ENCODE peak calls at places on chromosomes 6 and 20, in five cellular contexts. One of them, this sample, is unnamed.

GRCh38 chr20:58693226-58694006 is 816 bp downstream of the NPEPL1 start:
- DNase-seq in choroid plexus epithelial cell: no peak
- DNase-seq in left lung: no peak
- DNase-seq in astrocyte of the cerebellum: no peak
- DNase-seq in lung: no peak
- DNase-seq in this sample: peak

GRCh38 chr6:67133973-67134372 is 1426.9 kb upstream of the EYS start:
- DNase-seq in choroid plexus epithelial cell: no peak
- DNase-seq in left lung: no peak
- DNase-seq in astrocyte of the cerebellum: no peak
- DNase-seq in lung: no peak
- DNase-seq in this sample: no peak

GRCh38 chr6:140784573-140784972 is 1348.2 kb upstream of the GJE1 start:
- DNase-seq in choroid plexus epithelial cell: peak
- DNase-seq in left lung: no peak
- DNase-seq in astrocyte of the cerebellum: no peak
- DNase-seq in lung: no peak
- DNase-seq in this sample: peak

GRCh38 chr6:129773304-129773703 is 63.3 kb upstream of the ARHGAP18 start:
- DNase-seq in choroid plexus epithelial cell: no peak
- DNase-seq in left lung: no peak
- DNase-seq in astrocyte of the cerebellum: no peak
- DNase-seq in lung: no peak
- DNase-seq in this sample: no peak

GRCh38 chr6:89818977-89819335 is 638 bp downstream of the MDN1 start:
- DNase-seq in choroid plexus epithelial cell: peak
- DNase-seq in left lung: no peak
- DNase-seq in astrocyte of the cerebellum: no peak
- DNase-seq in lung: peak
- DNase-seq in this sample: peak

GRCh38 chr20:39857188-39857587 is 831.8 kb downstream of the MAFB start:
- DNase-seq in choroid plexus epithelial cell: no peak
- DNase-seq in left lung: no peak
- DNase-seq in astrocyte of the cerebellum: no peak
- DNase-seq in lung: no peak
- DNase-seq in this sample: peak

GRCh38 chr6:23180504-23181293 is 611.3 kb downstream of the HDGFL1 start:
- DNase-seq in choroid plexus epithelial cell: peak
- DNase-seq in left lung: peak
- DNase-seq in astrocyte of the cerebellum: peak
- DNase-seq in lung: peak
- DNase-seq in this sample: peak

GRCh38 chr6:73942581-73942980 is 246.6 kb downstream of the CD109 start:
- DNase-seq in choroid plexus epithelial cell: peak
- DNase-seq in left lung: no peak
- DNase-seq in astrocyte of the cerebellum: no peak
- DNase-seq in lung: no peak
- DNase-seq in this sample: peak

GRCh38 chr20:44658810-44659209 is 7.3 kb upstream of the ADA start:
- DNase-seq in choroid plexus epithelial cell: no peak
- DNase-seq in left lung: no peak
- DNase-seq in astrocyte of the cerebellum: no peak
- DNase-seq in lung: no peak
- DNase-seq in this sample: no peak

GRCh38 chr6:81304486-81304885 is 448.0 kb downstream of the TENT5A start:
- DNase-seq in choroid plexus epithelial cell: peak
- DNase-seq in left lung: no peak
- DNase-seq in astrocyte of the cerebellum: no peak
- DNase-seq in lung: no peak
- DNase-seq in this sample: no peak

GRCh38 chr6:25519856-25520255 is 132.2 kb upstream of the SCGN start:
- DNase-seq in choroid plexus epithelial cell: peak
- DNase-seq in left lung: no peak
- DNase-seq in astrocyte of the cerebellum: no peak
- DNase-seq in lung: no peak
- DNase-seq in this sample: peak

GRCh38 chr20:51687071-51687470 is 81.1 kb downstream of the ATP9A start:
- DNase-seq in choroid plexus epithelial cell: peak
- DNase-seq in left lung: no peak
- DNase-seq in astrocyte of the cerebellum: no peak
- DNase-seq in lung: no peak
- DNase-seq in this sample: no peak

GRCh38 chr6:10591411-10592160 is 70.4 kb downstream of the GCNT2 start:
- DNase-seq in choroid plexus epithelial cell: no peak
- DNase-seq in left lung: no peak
- DNase-seq in astrocyte of the cerebellum: no peak
- DNase-seq in lung: no peak
- DNase-seq in this sample: no peak

GRCh38 chr20:46010491-46011405 is 2.0 kb downstream of the MMP9 start:
- DNase-seq in choroid plexus epithelial cell: no peak
- DNase-seq in left lung: no peak
- DNase-seq in astrocyte of the cerebellum: no peak
- DNase-seq in lung: no peak
- DNase-seq in this sample: no peak

GRCh38 chr20:35626386-35627001 is 10.9 kb downstream of the SPAG4 start:
- DNase-seq in choroid plexus epithelial cell: no peak
- DNase-seq in left lung: no peak
- DNase-seq in astrocyte of the cerebellum: no peak
- DNase-seq in lung: no peak
- DNase-seq in this sample: no peak

GRCh38 chr6:33571637-33572316 is 8.3 kb downstream of the BAK1 start:
- DNase-seq in choroid plexus epithelial cell: peak
- DNase-seq in left lung: no peak
- DNase-seq in astrocyte of the cerebellum: no peak
- DNase-seq in lung: no peak
- DNase-seq in this sample: no peak

GRCh38 chr20:16574656-16575355 is 1.6 kb upstream of the KIF16B start:
- DNase-seq in choroid plexus epithelial cell: peak
- DNase-seq in left lung: peak
- DNase-seq in astrocyte of the cerebellum: no peak
- DNase-seq in lung: peak
- DNase-seq in this sample: peak

GRCh38 chr6:69895396-69895795 is 29.0 kb downstream of the COL19A1 start:
- DNase-seq in choroid plexus epithelial cell: no peak
- DNase-seq in left lung: no peak
- DNase-seq in astrocyte of the cerebellum: no peak
- DNase-seq in lung: no peak
- DNase-seq in this sample: no peak

GRCh38 chr20:48563191-48563884 is 264.5 kb downstream of the PREX1 start:
- DNase-seq in choroid plexus epithelial cell: no peak
- DNase-seq in left lung: no peak
- DNase-seq in astrocyte of the cerebellum: no peak
- DNase-seq in lung: no peak
- DNase-seq in this sample: no peak

GRCh38 chr20:59195316-59195993 is 31.8 kb downstream of the ZNF831 start:
- DNase-seq in choroid plexus epithelial cell: no peak
- DNase-seq in left lung: no peak
- DNase-seq in astrocyte of the cerebellum: no peak
- DNase-seq in lung: no peak
- DNase-seq in this sample: no peak

GRCh38 chr20:26207237-26207966 is 510.7 kb upstream of the ZNF337 start:
- DNase-seq in choroid plexus epithelial cell: no peak
- DNase-seq in left lung: no peak
- DNase-seq in astrocyte of the cerebellum: no peak
- DNase-seq in lung: no peak
- DNase-seq in this sample: no peak

GRCh38 chr6:151005896-151006632 is 140.6 kb downstream of the MTHFD1L start:
- DNase-seq in choroid plexus epithelial cell: no peak
- DNase-seq in left lung: no peak
- DNase-seq in astrocyte of the cerebellum: no peak
- DNase-seq in lung: no peak
- DNase-seq in this sample: no peak

GRCh38 chr6:31968791-31969711 is 2.9 kb downstream of the DXO start:
- DNase-seq in choroid plexus epithelial cell: no peak
- DNase-seq in left lung: no peak
- DNase-seq in astrocyte of the cerebellum: no peak
- DNase-seq in lung: no peak
- DNase-seq in this sample: no peak

GRCh38 chr20:59048681-59049030 is 6.1 kb upstream of the PRELID3B start:
- DNase-seq in choroid plexus epithelial cell: no peak
- DNase-seq in left lung: no peak
- DNase-seq in astrocyte of the cerebellum: no peak
- DNase-seq in lung: no peak
- DNase-seq in this sample: no peak

GRCh38 chr6:27604986-27605385 is 132.1 kb upstream of the ZNF184 start:
- DNase-seq in choroid plexus epithelial cell: peak
- DNase-seq in left lung: no peak
- DNase-seq in astrocyte of the cerebellum: no peak
- DNase-seq in lung: no peak
- DNase-seq in this sample: no peak

GRCh38 chr6:27605401-27606342 is 132.8 kb upstream of the ZNF184 start:
- DNase-seq in choroid plexus epithelial cell: peak
- DNase-seq in left lung: no peak
- DNase-seq in astrocyte of the cerebellum: peak
- DNase-seq in lung: no peak
- DNase-seq in this sample: peak

GRCh38 chr6:27611451-27611850 is 138.5 kb upstream of the ZNF184 start:
- DNase-seq in choroid plexus epithelial cell: no peak
- DNase-seq in left lung: no peak
- DNase-seq in astrocyte of the cerebellum: no peak
- DNase-seq in lung: no peak
- DNase-seq in this sample: no peak

GRCh38 chr6:27608916-27609883 is 136.3 kb upstream of the ZNF184 start:
- DNase-seq in choroid plexus epithelial cell: peak
- DNase-seq in left lung: no peak
- DNase-seq in astrocyte of the cerebellum: no peak
- DNase-seq in lung: peak
- DNase-seq in this sample: peak
- H3K4me3 ChIP-seq in choroid plexus epithelial cell: no peak
- H3K4me3 ChIP-seq in left lung: no peak
- H3K4me3 ChIP-seq in astrocyte of the cerebellum: no peak
- H3K4me3 ChIP-seq in lung: no peak
- H3K4me3 ChIP-seq in this sample: no peak

GRCh38 chr20:63933646-63934045 is 22.6 kb downstream of the UCKL1 start:
- DNase-seq in choroid plexus epithelial cell: no peak
- DNase-seq in left lung: no peak
- DNase-seq in astrocyte of the cerebellum: no peak
- DNase-seq in lung: no peak
- DNase-seq in this sample: no peak

GRCh38 chr20:63931735-63932134 is 24.5 kb downstream of the UCKL1 start:
- DNase-seq in choroid plexus epithelial cell: no peak
- DNase-seq in left lung: no peak
- DNase-seq in astrocyte of the cerebellum: no peak
- DNase-seq in lung: no peak
- DNase-seq in this sample: no peak

GRCh38 chr20:63935447-63935846 is 20.8 kb downstream of the UCKL1 start:
- DNase-seq in choroid plexus epithelial cell: no peak
- DNase-seq in left lung: no peak
- DNase-seq in astrocyte of the cerebellum: no peak
- DNase-seq in lung: no peak
- DNase-seq in this sample: no peak

GRCh38 chr20:63932606-63933160 is 23.5 kb downstream of the UCKL1 start:
- DNase-seq in choroid plexus epithelial cell: no peak
- DNase-seq in left lung: no peak
- DNase-seq in astrocyte of the cerebellum: no peak
- DNase-seq in lung: no peak
- DNase-seq in this sample: no peak

DNA sequence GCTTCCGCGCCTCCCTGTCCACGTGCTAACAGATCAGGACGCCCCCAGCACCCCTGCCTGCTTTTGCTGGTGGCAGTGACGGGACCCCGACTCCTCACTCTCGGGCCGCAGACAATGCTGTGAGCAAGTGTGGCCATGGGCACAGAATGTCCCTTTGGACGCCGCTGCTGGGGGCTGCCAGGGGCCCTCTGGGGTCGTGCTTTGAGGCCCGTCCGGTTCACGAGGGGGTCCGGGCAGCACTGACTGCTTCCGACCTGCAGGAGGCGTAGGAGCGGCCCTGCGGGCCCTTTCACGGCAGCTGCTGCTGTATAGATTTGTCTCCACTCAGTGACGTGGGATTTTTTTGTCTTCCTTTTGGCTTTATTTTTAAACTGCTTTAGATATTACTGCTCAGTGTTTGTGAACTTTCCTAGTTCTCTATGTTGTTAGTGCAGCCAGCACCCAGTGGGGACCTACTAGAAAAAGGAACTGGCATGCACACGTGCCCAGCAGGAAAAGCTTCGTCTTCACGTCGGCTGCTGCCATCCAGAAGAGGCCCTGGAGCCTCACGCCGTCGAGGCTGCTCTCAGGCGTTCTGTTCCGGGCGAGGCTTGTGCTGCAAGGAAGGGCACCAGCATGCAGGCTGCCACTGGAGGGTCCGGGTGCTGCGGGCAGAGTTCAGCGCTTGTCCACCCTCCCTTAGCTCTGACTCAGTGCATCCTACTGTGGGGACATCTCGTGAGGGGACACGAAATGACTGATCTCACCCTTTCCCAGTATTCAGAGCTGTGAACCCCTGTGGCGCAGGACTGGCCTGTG is 21.7 kb downstream of the UCKL1 start:
- DNase-seq in choroid plexus epithelial cell: peak
- DNase-seq in left lung: no peak
- DNase-seq in astrocyte of the cerebellum: no peak
- DNase-seq in lung: no peak
- DNase-seq in this sample: no peak
- TF ChIP-seq CTCF in choroid plexus epithelial cell: peak
- TF ChIP-seq CTCF in left lung: no peak
- TF ChIP-seq CTCF in astrocyte of the cerebellum: peak
- TF ChIP-seq CTCF in lung: no peak
- TF ChIP-seq CTCF in this sample: peak

DNA sequence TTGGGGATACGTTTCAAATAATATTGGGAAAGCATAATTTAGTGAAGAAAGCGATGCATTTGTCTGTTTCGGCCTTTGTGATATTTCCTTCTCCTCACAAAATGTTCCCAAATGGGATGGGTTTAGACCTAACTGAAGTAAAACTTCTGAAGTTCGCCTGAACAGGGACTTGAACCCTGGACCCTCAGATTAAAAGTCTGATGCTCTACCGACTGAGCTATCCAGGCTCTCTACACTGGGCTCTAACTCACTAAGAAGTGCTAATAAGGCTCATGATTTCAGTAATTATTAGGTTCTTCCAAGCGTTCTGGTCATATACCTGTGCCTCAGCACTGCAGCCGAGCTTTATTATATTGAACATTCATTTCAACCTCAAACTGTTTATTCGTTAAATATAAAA is 118.8 kb upstream of the ZNF184 start:
- DNase-seq in choroid plexus epithelial cell: peak
- DNase-seq in left lung: no peak
- DNase-seq in astrocyte of the cerebellum: no peak
- DNase-seq in lung: no peak
- DNase-seq in this sample: no peak
- H3K4me3 ChIP-seq in choroid plexus epithelial cell: peak
- H3K4me3 ChIP-seq in left lung: no peak
- H3K4me3 ChIP-seq in astrocyte of the cerebellum: peak
- H3K4me3 ChIP-seq in lung: no peak
- H3K4me3 ChIP-seq in this sample: peak

DNA sequence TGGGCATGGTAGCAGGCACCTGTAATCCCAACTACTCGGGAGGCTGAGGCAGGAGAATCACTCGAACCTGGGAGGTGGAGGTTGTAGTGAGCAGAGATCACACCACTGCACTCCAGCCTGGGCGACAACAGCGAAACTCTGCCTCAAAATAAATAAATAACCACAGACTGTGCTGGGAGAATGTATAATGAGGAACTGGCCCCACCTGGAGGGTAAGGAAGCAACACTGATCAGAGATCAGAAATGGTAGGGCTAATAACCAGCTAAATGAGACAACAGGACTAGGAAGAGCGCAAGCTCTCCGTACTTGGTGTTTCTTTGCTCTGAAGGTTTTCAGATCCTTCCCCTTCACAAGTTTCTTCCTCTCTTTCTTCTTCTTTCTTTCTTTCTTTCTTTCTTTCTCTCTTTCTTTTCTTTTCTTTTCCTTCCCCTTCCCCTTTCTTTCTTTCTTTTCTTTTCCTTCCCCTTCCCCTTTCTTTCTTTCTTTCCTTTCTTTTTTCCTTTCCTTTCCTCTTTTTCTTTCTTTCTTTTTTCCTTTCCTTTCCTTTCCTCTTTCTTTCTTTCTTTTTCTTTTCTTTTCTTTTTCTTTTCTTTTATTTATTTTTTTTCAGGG is 14.6 kb downstream of the CCM2L start:
- DNase-seq in choroid plexus epithelial cell: no peak
- DNase-seq in left lung: no peak
- DNase-seq in astrocyte of the cerebellum: no peak
- DNase-seq in lung: no peak
- DNase-seq in this sample: no peak
- TF ChIP-seq CTCF in choroid plexus epithelial cell: no peak
- TF ChIP-seq CTCF in left lung: no peak
- TF ChIP-seq CTCF in astrocyte of the cerebellum: no peak
- TF ChIP-seq CTCF in lung: no peak
- TF ChIP-seq CTCF in this sample: no peak